ENCODE peak calls at places on chromosomes 5 and 9, in six cellular contexts. R is GM06990; T is left colon; L is memory B cell; Y is stimulated activated CD4-positive, alpha-beta T cell treated with anti-CD3 and anti-CD28 coated beads, Interleukin-1b, Interleukin-23, amount 100 ng/mL, for 24 hours; Z is B cell. E is an unnamed sample.
A peak's percentile ranks its signal among the peaks of the same experiment; 100 is the strongest.

GRCh38 chr5:53479656-53480473 is 564 bp upstream of the FST start:
- DNase-seq in R (peak; percentile 26), T (peak; percentile 39), L (peak; percentile 28), Y (no peak), Z (peak; percentile 41), E (no peak)

GRCh38 chr5:150764530-150764929 is 5.7 kb upstream of the DCTN4 start:
- DNase-seq in R (no peak), T (no peak), L (no peak), Y (no peak), Z (no peak), E (no peak)

GRCh38 chr9:74783408-74783807 is 104.3 kb downstream of the TRPM6 start:
- DNase-seq in R (no peak), T (no peak), L (no peak), Y (no peak), Z (no peak), E (no peak)

GRCh38 chr9:133184971-133185370 is 21.3 kb upstream of the GBGT1 start:
- DNase-seq in R (no peak), T (no peak), L (no peak), Y (no peak), Z (peak; percentile 47), E (peak; percentile 79)

GRCh38 chr5:566636-567309 is 42.5 kb upstream of the SLC9A3 start:
- DNase-seq in R (no peak), T (no peak), L (no peak), Y (no peak), Z (no peak), E (no peak)

GRCh38 chr5:133398646-133399081 is 213.7 kb downstream of the FSTL4 start:
- DNase-seq in R (peak; percentile 69), T (no peak), L (peak; percentile 9), Y (peak; percentile 27), Z (no peak), E (no peak)

GRCh38 chr9:126411948-126412284 is 85.3 kb downstream of the MVB12B start:
- DNase-seq in R (no peak), T (no peak), L (no peak), Y (no peak), Z (no peak), E (peak; percentile 47)

GRCh38 chr9:38032266-38032830 is 36.7 kb downstream of the SHB start:
- DNase-seq in R (no peak), T (peak; percentile 93), L (no peak), Y (no peak), Z (no peak), E (no peak)

GRCh38 chr5:83731638-83732037 is 11.0 kb upstream of the HAPLN1 start:
- DNase-seq in R (no peak), T (no peak), L (no peak), Y (no peak), Z (no peak), E (no peak)

GRCh38 chr9:98360176-98360708 is 104.8 kb upstream of the TBC1D2 start:
- DNase-seq in R (no peak), T (no peak), L (no peak), Y (no peak), Z (no peak), E (no peak)

GRCh38 chr5:42656661-42657035 is 100.0 kb upstream of the CCDC152 start:
- DNase-seq in R (no peak), T (no peak), L (no peak), Y (no peak), Z (peak; percentile 13), E (no peak)

GRCh38 chr9:131578778-131579504 is 33.6 kb downstream of the PRRT1B start:
- DNase-seq in R (peak; percentile 51), T (no peak), L (peak; percentile 58), Y (no peak), Z (peak; percentile 82), E (no peak)

GRCh38 chr9:131011274-131012022 is 2.5 kb downstream of the LAMC3 start:
- DNase-seq in R (no peak), T (no peak), L (no peak), Y (no peak), Z (no peak), E (no peak)

GRCh38 chr5:17105744-17106450 is 111.5 kb upstream of the BASP1 start:
- DNase-seq in R (no peak), T (no peak), L (no peak), Y (no peak), Z (no peak), E (no peak)

GRCh38 chr9:14768561-14769234 is 46.2 kb upstream of the CER1 start:
- DNase-seq in R (no peak), T (no peak), L (peak; percentile 16), Y (no peak), Z (peak; percentile 50), E (peak; percentile 30)

GRCh38 chr5:164637931-164638521 is 1132.6 kb downstream of the MAT2B start:
- DNase-seq in R (no peak), T (no peak), L (no peak), Y (no peak), Z (no peak), E (no peak)

GRCh38 chr9:15889555-15889954 is 336.7 kb downstream of the CCDC171 start:
- DNase-seq in R (no peak), T (no peak), L (no peak), Y (no peak), Z (no peak), E (no peak)

GRCh38 chr5:150278916-150279315 is 10.7 kb downstream of the CAMK2A start:
- DNase-seq in R (no peak), T (no peak), L (no peak), Y (no peak), Z (no peak), E (no peak)

GRCh38 chr9:107874591-107875374 is 385.2 kb upstream of the KLF4 start:
- DNase-seq in R (peak; percentile 22), T (no peak), L (no peak), Y (no peak), Z (peak; percentile 61), E (no peak)

GRCh38 chr9:135476981-135477380 is 2.6 kb upstream of the PPP1R26 start:
- DNase-seq in R (no peak), T (no peak), L (no peak), Y (no peak), Z (no peak), E (no peak)

GRCh38 chr5:74378464-74378863 is 262.1 kb downstream of the ENC1 start:
- DNase-seq in R (no peak), T (no peak), L (no peak), Y (no peak), Z (no peak), E (no peak)

GRCh38 chr5:1315709-1316587 is 21.1 kb upstream of the TERT start:
- DNase-seq in R (peak; percentile 91), T (peak; percentile 94), L (peak; percentile 28), Y (no peak), Z (peak; percentile 52), E (peak; percentile 98)

GRCh38 chr9:38284039-38284767 is 108.3 kb upstream of the ALDH1B1 start:
- DNase-seq in R (no peak), T (no peak), L (no peak), Y (no peak), Z (no peak), E (no peak)

E was measured in COR-L47.